ENCODE peak calls at places on chromosomes 5 and 9, in seven cellular contexts. One of them, this sample, is unnamed.

GRCh38 chr5:54912021-54912420 is 73.4 kb downstream of the ESM1 start:
- DNase-seq in IMR-90: peak; percentile 28
- DNase-seq in H9: no peak
- DNase-seq in neuronal stem cell: no peak
- DNase-seq in trophoblast cell: no peak
- DNase-seq in H1: no peak
- DNase-seq in mesenchymal stem cell: no peak
- DNase-seq in this sample: no peak

GRCh38 chr5:56507348-56507930 is 274.3 kb upstream of the ANKRD55 start:
- DNase-seq in IMR-90: no peak
- DNase-seq in H9: no peak
- DNase-seq in neuronal stem cell: no peak
- DNase-seq in trophoblast cell: no peak
- DNase-seq in H1: no peak
- DNase-seq in mesenchymal stem cell: no peak
- DNase-seq in this sample: no peak

GRCh38 chr9:120909904-120910303 is 16.7 kb downstream of the TRAF1 start:
- DNase-seq in IMR-90: no peak
- DNase-seq in H9: no peak
- DNase-seq in neuronal stem cell: no peak
- DNase-seq in trophoblast cell: no peak
- DNase-seq in H1: no peak
- DNase-seq in mesenchymal stem cell: no peak
- DNase-seq in this sample: no peak

GRCh38 chr9:120161801-120162200 is 418.2 kb downstream of the CDK5RAP2 start:
- DNase-seq in IMR-90: no peak
- DNase-seq in H9: no peak
- DNase-seq in neuronal stem cell: no peak
- DNase-seq in trophoblast cell: no peak
- DNase-seq in H1: no peak
- DNase-seq in mesenchymal stem cell: no peak
- DNase-seq in this sample: no peak

GRCh38 chr9:32431940-32432555 is 47.6 kb downstream of the ACO1 start:
- DNase-seq in IMR-90: peak; percentile 64
- DNase-seq in H9: peak; percentile 43
- DNase-seq in neuronal stem cell: peak; percentile 12
- DNase-seq in trophoblast cell: peak; percentile 27
- DNase-seq in H1: peak; percentile 52
- DNase-seq in mesenchymal stem cell: peak; percentile 59
- DNase-seq in this sample: peak; percentile 46

GRCh38 chr9:36189978-36190377 is 743 bp upstream of the CLTA start:
- DNase-seq in IMR-90: no peak
- DNase-seq in H9: no peak
- DNase-seq in neuronal stem cell: no peak
- DNase-seq in trophoblast cell: peak; percentile 78
- DNase-seq in H1: no peak
- DNase-seq in mesenchymal stem cell: peak; percentile 74
- DNase-seq in this sample: peak; percentile 69

GRCh38 chr9:133067006-133067405 is 5.2 kb downstream of the CEL start:
- DNase-seq in IMR-90: no peak
- DNase-seq in H9: no peak
- DNase-seq in neuronal stem cell: no peak
- DNase-seq in trophoblast cell: no peak
- DNase-seq in H1: no peak
- DNase-seq in mesenchymal stem cell: no peak
- DNase-seq in this sample: no peak

GRCh38 chr9:70964861-70965260 is 156.6 kb downstream of the TRPM3 start:
- DNase-seq in IMR-90: no peak
- DNase-seq in H9: no peak
- DNase-seq in neuronal stem cell: no peak
- DNase-seq in trophoblast cell: peak; percentile 13
- DNase-seq in H1: no peak
- DNase-seq in mesenchymal stem cell: no peak
- DNase-seq in this sample: no peak

GRCh38 chr5:101580591-101580990 is 677.5 kb upstream of the ST8SIA4 start:
- DNase-seq in IMR-90: no peak
- DNase-seq in H9: no peak
- DNase-seq in neuronal stem cell: no peak
- DNase-seq in trophoblast cell: no peak
- DNase-seq in H1: no peak
- DNase-seq in mesenchymal stem cell: no peak
- DNase-seq in this sample: no peak

GRCh38 chr9:127565231-127565630 is 46.8 kb upstream of the STXBP1 start:
- DNase-seq in IMR-90: no peak
- DNase-seq in H9: no peak
- DNase-seq in neuronal stem cell: no peak
- DNase-seq in trophoblast cell: peak; percentile 58
- DNase-seq in H1: no peak
- DNase-seq in mesenchymal stem cell: no peak
- DNase-seq in this sample: no peak

GRCh38 chr5:19837536-19838179 is 150.3 kb downstream of the CDH18 start:
- DNase-seq in IMR-90: peak; percentile 21
- DNase-seq in H9: no peak
- DNase-seq in neuronal stem cell: no peak
- DNase-seq in trophoblast cell: no peak
- DNase-seq in H1: no peak
- DNase-seq in mesenchymal stem cell: peak; percentile 32
- DNase-seq in this sample: no peak

GRCh38 chr9:23587433-23587832 is 238.6 kb downstream of the ELAVL2 start:
- DNase-seq in IMR-90: no peak
- DNase-seq in H9: no peak
- DNase-seq in neuronal stem cell: no peak
- DNase-seq in trophoblast cell: no peak
- DNase-seq in H1: no peak
- DNase-seq in mesenchymal stem cell: peak; percentile 4
- DNase-seq in this sample: no peak

DNA sequence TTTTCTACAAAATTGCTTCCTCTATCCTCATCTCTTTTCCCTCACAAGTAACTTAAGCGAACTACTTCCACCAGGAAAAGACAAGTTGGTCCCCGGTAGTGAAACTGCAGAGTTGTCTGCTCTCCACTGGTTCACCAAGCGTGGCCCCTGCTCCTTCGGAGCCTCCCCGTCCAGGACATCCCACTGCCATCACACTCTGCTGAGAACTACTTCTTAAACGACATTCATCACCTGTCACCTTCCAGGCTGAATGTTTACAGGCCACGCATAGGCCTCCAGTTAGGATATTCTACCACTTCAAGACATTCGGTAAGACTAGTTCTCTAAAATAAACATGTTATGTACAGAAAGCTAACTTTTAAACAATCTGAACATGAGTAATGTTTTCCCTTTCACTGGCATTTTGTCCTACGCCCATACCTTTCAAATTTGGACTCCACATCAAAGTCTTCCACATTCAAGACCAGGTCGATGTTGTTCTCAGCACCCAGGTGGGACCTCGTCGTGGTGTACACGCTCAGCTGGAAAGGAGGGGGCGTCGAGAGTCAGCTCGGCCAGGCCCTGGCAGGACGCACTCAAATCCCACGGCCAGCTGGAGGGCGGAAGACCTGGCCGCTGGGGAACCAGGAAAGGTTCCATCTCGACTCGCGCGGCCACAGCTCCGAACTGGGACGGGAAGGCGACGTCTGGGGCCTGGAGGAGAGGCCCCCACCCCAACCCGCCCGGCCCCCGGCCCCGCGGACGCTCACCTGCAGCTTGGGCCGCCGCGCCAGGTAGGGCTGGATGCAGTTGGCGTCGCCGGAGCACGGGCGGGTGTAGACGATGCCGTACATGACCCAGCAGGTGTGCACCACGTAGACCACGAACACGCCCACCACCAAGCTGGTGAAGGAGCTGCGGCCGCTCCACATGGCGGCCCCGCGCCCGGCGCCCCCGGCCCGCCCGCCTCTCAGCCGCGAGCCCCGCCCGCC is 683 bp downstream of the CLPTM1L start:
- DNase-seq in IMR-90: peak; percentile 12
- DNase-seq in H9: no peak
- DNase-seq in neuronal stem cell: no peak
- DNase-seq in trophoblast cell: no peak
- DNase-seq in H1: peak; percentile 54
- DNase-seq in mesenchymal stem cell: peak; percentile 45
- DNase-seq in this sample: peak; percentile 27
- H3K79me1 ChIP-seq in IMR-90: peaks cover 29% of the 10 kb centered on the region
- H3K79me1 ChIP-seq in H9: peaks cover 5% of the 10 kb centered on the region
- H3K79me1 ChIP-seq in neuronal stem cell: peaks cover 15% of the 10 kb centered on the region
- H3K79me1 ChIP-seq in trophoblast cell: peaks cover 5% of the 10 kb centered on the region
- H3K79me1 ChIP-seq in H1: peaks cover 4% of the 10 kb centered on the region
- H3K79me1 ChIP-seq in mesenchymal stem cell: peaks cover 43% of the 10 kb centered on the region
- H3K79me1 ChIP-seq in this sample: peaks cover 11% of the 10 kb centered on the region

GRCh38 chr5:177304392-177305119 is 957 bp downstream of the PRELID1 start:
- DNase-seq in IMR-90: peak; percentile 12
- DNase-seq in H9: no peak
- DNase-seq in neuronal stem cell: no peak
- DNase-seq in trophoblast cell: peak; percentile 51
- DNase-seq in H1: no peak
- DNase-seq in mesenchymal stem cell: peak; percentile 47
- DNase-seq in this sample: no peak

GRCh38 chr5:177302354-177303110 is 987 bp downstream of the RAB24 start:
- DNase-seq in IMR-90: peak; percentile 10
- DNase-seq in H9: peak; percentile 53
- DNase-seq in neuronal stem cell: no peak
- DNase-seq in trophoblast cell: peak; percentile 65
- DNase-seq in H1: no peak
- DNase-seq in mesenchymal stem cell: peak; percentile 32
- DNase-seq in this sample: peak; percentile 59

GRCh38 chr5:177303121-177303924 is at the start of the genes PRELID1 and RAB24:
- DNase-seq in IMR-90: peak; percentile 74
- DNase-seq in H9: peak; percentile 87
- DNase-seq in neuronal stem cell: peak; percentile 84
- DNase-seq in trophoblast cell: peak; percentile 94
- DNase-seq in H1: peak; percentile 97
- DNase-seq in mesenchymal stem cell: peak; percentile 88
- DNase-seq in this sample: peak; percentile 92

GRCh38 chr5:177301503-177302165 is 1.9 kb downstream of the RAB24 start:
- DNase-seq in IMR-90: no peak
- DNase-seq in H9: no peak
- DNase-seq in neuronal stem cell: no peak
- DNase-seq in trophoblast cell: peak; percentile 99
- DNase-seq in H1: no peak
- DNase-seq in mesenchymal stem cell: no peak
- DNase-seq in this sample: peak; percentile 55

GRCh38 chr5:177303925-177304391 is 359 bp downstream of the PRELID1 start:
- DNase-seq in IMR-90: no peak
- DNase-seq in H9: no peak
- DNase-seq in neuronal stem cell: no peak
- DNase-seq in trophoblast cell: peak; percentile 21
- DNase-seq in H1: no peak
- DNase-seq in mesenchymal stem cell: peak; percentile 34
- DNase-seq in this sample: no peak
- H3K4me1 ChIP-seq in IMR-90: peaks cover 12% of the 10 kb centered on the region
- H3K4me1 ChIP-seq in H9: no peaks in the 10 kb centered on the region
- H3K4me1 ChIP-seq in neuronal stem cell: peaks cover 14% of the 10 kb centered on the region
- H3K4me1 ChIP-seq in trophoblast cell: peaks cover 34% of the 10 kb centered on the region
- H3K4me1 ChIP-seq in H1: peaks cover 3% of the 10 kb centered on the region
- H3K4me1 ChIP-seq in mesenchymal stem cell: peaks cover 23% of the 10 kb centered on the region
- H3K4me1 ChIP-seq in this sample: peaks cover 4% of the 10 kb centered on the region

GRCh38 chr5:136133416-136134383 is 1.1 kb downstream of the SMAD5 start:
- DNase-seq in IMR-90: peak; percentile 59
- DNase-seq in H9: peak; percentile 34
- DNase-seq in neuronal stem cell: peak; percentile 32
- DNase-seq in trophoblast cell: peak; percentile 78
- DNase-seq in H1: no peak
- DNase-seq in mesenchymal stem cell: peak; percentile 81
- DNase-seq in this sample: peak; percentile 91

GRCh38 chr5:136135536-136135935 is 2.9 kb downstream of the SMAD5 start:
- DNase-seq in IMR-90: peak; percentile 39
- DNase-seq in H9: no peak
- DNase-seq in neuronal stem cell: no peak
- DNase-seq in trophoblast cell: no peak
- DNase-seq in H1: no peak
- DNase-seq in mesenchymal stem cell: no peak
- DNase-seq in this sample: no peak

GRCh38 chr5:136132557-136133415 is at the start of gene SMAD5:
- DNase-seq in IMR-90: peak; percentile 95
- DNase-seq in H9: peak; percentile 97
- DNase-seq in neuronal stem cell: peak; percentile 97
- DNase-seq in trophoblast cell: peak; percentile 97
- DNase-seq in H1: peak; percentile 98
- DNase-seq in mesenchymal stem cell: peak; percentile 96
- DNase-seq in this sample: peak; percentile 98

GRCh38 chr5:136132087-136132486 is 558 bp upstream of the SMAD5 start:
- DNase-seq in IMR-90: no peak
- DNase-seq in H9: no peak
- DNase-seq in neuronal stem cell: peak; percentile 8
- DNase-seq in trophoblast cell: no peak
- DNase-seq in H1: no peak
- DNase-seq in mesenchymal stem cell: no peak
- DNase-seq in this sample: peak; percentile 23

DNA sequence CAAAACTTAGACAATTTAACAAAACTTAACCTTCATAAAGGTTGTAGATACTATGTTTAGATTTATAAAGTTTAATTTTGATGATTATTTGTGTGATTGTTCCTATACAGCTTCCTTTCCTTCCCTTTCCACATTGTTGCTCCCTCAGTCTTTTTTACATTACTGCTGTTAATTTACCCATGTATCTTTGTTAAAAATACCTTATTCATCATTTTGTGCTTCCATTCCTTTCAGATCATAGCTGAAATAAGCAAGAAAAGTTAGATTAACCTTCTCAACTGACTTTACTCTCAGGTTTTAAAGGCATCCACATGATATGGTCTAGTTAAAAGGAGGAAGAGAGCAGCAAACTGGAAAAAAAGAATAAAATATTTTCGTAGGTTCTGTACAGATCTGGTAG is 2.0 kb downstream of the SMAD5 start:
- DNase-seq in IMR-90: no peak
- DNase-seq in H9: no peak
- DNase-seq in neuronal stem cell: no peak
- DNase-seq in trophoblast cell: no peak
- DNase-seq in H1: no peak
- DNase-seq in mesenchymal stem cell: no peak
- DNase-seq in this sample: no peak
- H2BK120ac ChIP-seq in IMR-90: no peak overlapping the region
- H2BK120ac ChIP-seq in H9: no peak overlapping the region
- H2BK120ac ChIP-seq in neuronal stem cell: no peak overlapping the region
- H2BK120ac ChIP-seq in trophoblast cell: no peak overlapping the region
- H2BK120ac ChIP-seq in H1: no peak overlapping the region
- H2BK120ac ChIP-seq in mesenchymal stem cell: no peak overlapping the region
- H2BK120ac ChIP-seq in this sample: no peak overlapping the region

DNA sequence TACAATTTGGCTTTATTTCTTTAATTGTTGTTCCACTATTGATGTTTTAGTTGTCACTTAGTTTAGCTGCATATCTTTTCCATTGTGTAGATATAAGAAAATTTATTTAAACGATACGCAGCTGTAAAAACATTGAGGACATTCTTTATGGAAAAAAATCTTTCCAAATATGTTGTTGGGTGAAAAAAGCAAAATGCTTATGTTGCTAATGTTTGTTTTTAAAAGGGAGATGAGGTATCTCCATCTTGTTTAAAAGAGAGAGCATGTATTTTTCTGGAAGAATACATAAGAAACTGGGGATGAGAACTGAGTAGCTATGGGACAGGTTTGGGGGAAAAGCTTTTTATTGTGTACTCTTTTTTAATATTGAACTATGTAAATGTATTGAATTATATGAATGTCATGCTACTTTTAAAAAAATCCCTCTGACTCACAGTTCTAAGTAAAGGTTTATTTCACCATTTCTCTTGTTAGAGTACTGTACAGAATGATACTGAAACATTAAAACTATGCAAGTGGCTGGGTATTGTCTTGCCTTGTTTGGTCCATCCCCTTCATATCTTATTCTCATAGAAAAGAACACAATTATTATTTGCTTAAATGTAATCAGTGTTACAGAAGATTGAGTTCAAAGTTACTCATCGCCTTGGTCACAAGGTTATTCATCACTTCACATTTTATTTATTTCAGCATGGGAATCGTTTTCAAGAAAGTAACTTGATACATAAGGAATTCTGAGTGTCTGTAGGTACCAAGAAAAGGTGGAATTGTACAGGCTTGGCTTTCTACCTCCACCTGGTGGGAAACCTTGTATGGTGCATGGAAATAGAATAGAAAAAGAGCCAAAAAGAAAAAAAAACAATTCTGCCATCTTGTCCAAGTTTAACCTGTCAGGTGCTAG is 85.8 kb downstream of the RIC1 start:
- DNase-seq in IMR-90: peak; percentile 61
- DNase-seq in H9: no peak
- DNase-seq in neuronal stem cell: no peak
- DNase-seq in trophoblast cell: peak; percentile 47
- DNase-seq in H1: no peak
- DNase-seq in mesenchymal stem cell: peak; percentile 8
- DNase-seq in this sample: peak; percentile 62
- H3K79me1 ChIP-seq in IMR-90: peaks cover 45% of the 10 kb centered on the region
- H3K79me1 ChIP-seq in H9: no peaks in the 10 kb centered on the region
- H3K79me1 ChIP-seq in neuronal stem cell: no peaks in the 10 kb centered on the region
- H3K79me1 ChIP-seq in trophoblast cell: no peaks in the 10 kb centered on the region
- H3K79me1 ChIP-seq in H1: no peaks in the 10 kb centered on the region
- H3K79me1 ChIP-seq in mesenchymal stem cell: peaks cover 8% of the 10 kb centered on the region
- H3K79me1 ChIP-seq in this sample: peaks cover 1% of the 10 kb centered on the region